ENCODE peak calls at places on chromosomes 11 and 22, in four cellular contexts. One of them, this sample, is unnamed.
A peak's percentile ranks its signal among the peaks of the same experiment; 100 is the strongest.

GRCh38 chr11:67370351-67371076 is 2.9 kb downstream of the CLCF1 start:
- DNase-seq in activated T-cell treated with anti-CD3 and anti-CD28 coated beads for 1 hour: no peak
- DNase-seq in AG10803: no peak
- DNase-seq in stimulated activated CD4-positive, alpha-beta T cell treated with anti-CD3 and anti-CD28 coated beads, Interleukin-1b, Interleukin-23, amount 100 ng/mL, for 1 hour: no peak
- DNase-seq in this sample: no peak

GRCh38 chr11:68043349-68044144 is 4.7 kb downstream of the TCIRG1 start:
- DNase-seq in stimulated activated CD4-positive, alpha-beta T cell treated with anti-CD3 and anti-CD28 coated beads, Interleukin-1b, Interleukin-23, amount 100 ng/mL, for 1 hour: no peak
- DNase-seq in activated T-cell treated with anti-CD3 and anti-CD28 coated beads for 1 hour: no peak
- DNase-seq in AG10803: peak; percentile 40
- DNase-seq in this sample: peak; percentile 87

GRCh38 chr22:24516301-24516737 is 21.2 kb downstream of the UPB1 start:
- DNase-seq in stimulated activated CD4-positive, alpha-beta T cell treated with anti-CD3 and anti-CD28 coated beads, Interleukin-1b, Interleukin-23, amount 100 ng/mL, for 1 hour: no peak
- DNase-seq in AG10803: peak; percentile 93
- DNase-seq in activated T-cell treated with anti-CD3 and anti-CD28 coated beads for 1 hour: no peak
- DNase-seq in this sample: peak; percentile 90

GRCh38 chr11:1755344-1756023 is 5.1 kb upstream of the IFITM10 start:
- DNase-seq in activated T-cell treated with anti-CD3 and anti-CD28 coated beads for 1 hour: no peak
- DNase-seq in stimulated activated CD4-positive, alpha-beta T cell treated with anti-CD3 and anti-CD28 coated beads, Interleukin-1b, Interleukin-23, amount 100 ng/mL, for 1 hour: no peak
- DNase-seq in AG10803: no peak
- DNase-seq in this sample: no peak

GRCh38 chr11:47003180-47003877 is 66.8 kb downstream of the CSTPP1 start:
- DNase-seq in AG10803: peak; percentile 24
- DNase-seq in stimulated activated CD4-positive, alpha-beta T cell treated with anti-CD3 and anti-CD28 coated beads, Interleukin-1b, Interleukin-23, amount 100 ng/mL, for 1 hour: no peak
- DNase-seq in activated T-cell treated with anti-CD3 and anti-CD28 coated beads for 1 hour: no peak
- DNase-seq in this sample: no peak

GRCh38 chr22:50201191-50202129 is 649 bp downstream of the SELENOO start:
- DNase-seq in stimulated activated CD4-positive, alpha-beta T cell treated with anti-CD3 and anti-CD28 coated beads, Interleukin-1b, Interleukin-23, amount 100 ng/mL, for 1 hour: no peak
- DNase-seq in AG10803: peak; percentile 17
- DNase-seq in activated T-cell treated with anti-CD3 and anti-CD28 coated beads for 1 hour: no peak
- DNase-seq in this sample: peak; percentile 67

GRCh38 chr11:72758304-72758689 is 6.1 kb upstream of the ARAP1 start:
- DNase-seq in AG10803: no peak
- DNase-seq in activated T-cell treated with anti-CD3 and anti-CD28 coated beads for 1 hour: no peak
- DNase-seq in stimulated activated CD4-positive, alpha-beta T cell treated with anti-CD3 and anti-CD28 coated beads, Interleukin-1b, Interleukin-23, amount 100 ng/mL, for 1 hour: no peak
- DNase-seq in this sample: no peak

GRCh38 chr11:96122601-96123044 is 198.7 kb upstream of the MTMR2 start:
- DNase-seq in stimulated activated CD4-positive, alpha-beta T cell treated with anti-CD3 and anti-CD28 coated beads, Interleukin-1b, Interleukin-23, amount 100 ng/mL, for 1 hour: no peak
- DNase-seq in activated T-cell treated with anti-CD3 and anti-CD28 coated beads for 1 hour: no peak
- DNase-seq in AG10803: no peak
- DNase-seq in this sample: no peak

GRCh38 chr22:36977401-36977861 is 41.8 kb downstream of the TST start:
- DNase-seq in activated T-cell treated with anti-CD3 and anti-CD28 coated beads for 1 hour: peak; percentile 82
- DNase-seq in AG10803: peak; percentile 25
- DNase-seq in stimulated activated CD4-positive, alpha-beta T cell treated with anti-CD3 and anti-CD28 coated beads, Interleukin-1b, Interleukin-23, amount 100 ng/mL, for 1 hour: peak; percentile 48
- DNase-seq in this sample: no peak

GRCh38 chr11:123055132-123055924 is 6.6 kb downstream of the HSPA8 start:
- DNase-seq in AG10803: no peak
- DNase-seq in stimulated activated CD4-positive, alpha-beta T cell treated with anti-CD3 and anti-CD28 coated beads, Interleukin-1b, Interleukin-23, amount 100 ng/mL, for 1 hour: no peak
- DNase-seq in activated T-cell treated with anti-CD3 and anti-CD28 coated beads for 1 hour: no peak
- DNase-seq in this sample: no peak

GRCh38 chr11:108754901-108755625 is 90.2 kb downstream of the DDX10 start:
- DNase-seq in stimulated activated CD4-positive, alpha-beta T cell treated with anti-CD3 and anti-CD28 coated beads, Interleukin-1b, Interleukin-23, amount 100 ng/mL, for 1 hour: no peak
- DNase-seq in AG10803: peak; percentile 52
- DNase-seq in activated T-cell treated with anti-CD3 and anti-CD28 coated beads for 1 hour: no peak
- DNase-seq in this sample: no peak

GRCh38 chr22:39136317-39136716 is 16.2 kb downstream of the CBX7 start:
- DNase-seq in activated T-cell treated with anti-CD3 and anti-CD28 coated beads for 1 hour: no peak
- DNase-seq in AG10803: no peak
- DNase-seq in stimulated activated CD4-positive, alpha-beta T cell treated with anti-CD3 and anti-CD28 coated beads, Interleukin-1b, Interleukin-23, amount 100 ng/mL, for 1 hour: no peak
- DNase-seq in this sample: no peak

GRCh38 chr11:133982901-133983300 is 26.1 kb upstream of the IGSF9B start:
- DNase-seq in AG10803: no peak
- DNase-seq in stimulated activated CD4-positive, alpha-beta T cell treated with anti-CD3 and anti-CD28 coated beads, Interleukin-1b, Interleukin-23, amount 100 ng/mL, for 1 hour: no peak
- DNase-seq in activated T-cell treated with anti-CD3 and anti-CD28 coated beads for 1 hour: no peak
- DNase-seq in this sample: no peak

GRCh38 chr11:44268807-44269080 is 41.2 kb downstream of the ALX4 start:
- DNase-seq in stimulated activated CD4-positive, alpha-beta T cell treated with anti-CD3 and anti-CD28 coated beads, Interleukin-1b, Interleukin-23, amount 100 ng/mL, for 1 hour: no peak
- DNase-seq in activated T-cell treated with anti-CD3 and anti-CD28 coated beads for 1 hour: no peak
- DNase-seq in AG10803: no peak
- DNase-seq in this sample: no peak

GRCh38 chr11:69392104-69392653 is 89.3 kb upstream of the LINC01488 start:
- DNase-seq in AG10803: no peak
- DNase-seq in activated T-cell treated with anti-CD3 and anti-CD28 coated beads for 1 hour: no peak
- DNase-seq in stimulated activated CD4-positive, alpha-beta T cell treated with anti-CD3 and anti-CD28 coated beads, Interleukin-1b, Interleukin-23, amount 100 ng/mL, for 1 hour: no peak
- DNase-seq in this sample: no peak

GRCh38 chr11:22456993-22457748 is 119.0 kb downstream of the SLC17A6 start:
- DNase-seq in AG10803: no peak
- DNase-seq in stimulated activated CD4-positive, alpha-beta T cell treated with anti-CD3 and anti-CD28 coated beads, Interleukin-1b, Interleukin-23, amount 100 ng/mL, for 1 hour: no peak
- DNase-seq in activated T-cell treated with anti-CD3 and anti-CD28 coated beads for 1 hour: no peak
- DNase-seq in this sample: no peak

GRCh38 chr11:18853086-18853720 is 61.6 kb upstream of the PTPN5 start:
- DNase-seq in activated T-cell treated with anti-CD3 and anti-CD28 coated beads for 1 hour: no peak
- DNase-seq in AG10803: peak; percentile 22
- DNase-seq in stimulated activated CD4-positive, alpha-beta T cell treated with anti-CD3 and anti-CD28 coated beads, Interleukin-1b, Interleukin-23, amount 100 ng/mL, for 1 hour: no peak
- DNase-seq in this sample: no peak

GRCh38 chr11:33182246-33182878 is 21.1 kb upstream of the CSTF3 start:
- DNase-seq in stimulated activated CD4-positive, alpha-beta T cell treated with anti-CD3 and anti-CD28 coated beads, Interleukin-1b, Interleukin-23, amount 100 ng/mL, for 1 hour: no peak
- DNase-seq in AG10803: no peak
- DNase-seq in activated T-cell treated with anti-CD3 and anti-CD28 coated beads for 1 hour: no peak
- DNase-seq in this sample: no peak

GRCh38 chr22:38176170-38176741 is 5.4 kb downstream of the PLA2G6 start:
- DNase-seq in activated T-cell treated with anti-CD3 and anti-CD28 coated beads for 1 hour: no peak
- DNase-seq in stimulated activated CD4-positive, alpha-beta T cell treated with anti-CD3 and anti-CD28 coated beads, Interleukin-1b, Interleukin-23, amount 100 ng/mL, for 1 hour: no peak
- DNase-seq in AG10803: peak; percentile 95
- DNase-seq in this sample: peak; percentile 43

GRCh38 chr22:49986325-49986724 is 25.8 kb downstream of the PIM3 start:
- DNase-seq in AG10803: no peak
- DNase-seq in activated T-cell treated with anti-CD3 and anti-CD28 coated beads for 1 hour: no peak
- DNase-seq in stimulated activated CD4-positive, alpha-beta T cell treated with anti-CD3 and anti-CD28 coated beads, Interleukin-1b, Interleukin-23, amount 100 ng/mL, for 1 hour: no peak
- DNase-seq in this sample: no peak

GRCh38 chr11:3753110-3753509 is 44.2 kb downstream of the NUP98 start:
- DNase-seq in activated T-cell treated with anti-CD3 and anti-CD28 coated beads for 1 hour: no peak
- DNase-seq in stimulated activated CD4-positive, alpha-beta T cell treated with anti-CD3 and anti-CD28 coated beads, Interleukin-1b, Interleukin-23, amount 100 ng/mL, for 1 hour: no peak
- DNase-seq in AG10803: no peak
- DNase-seq in this sample: no peak

GRCh38 chr11:27705873-27706820 is 5.9 kb upstream of the BDNF start:
- DNase-seq in stimulated activated CD4-positive, alpha-beta T cell treated with anti-CD3 and anti-CD28 coated beads, Interleukin-1b, Interleukin-23, amount 100 ng/mL, for 1 hour: no peak
- DNase-seq in activated T-cell treated with anti-CD3 and anti-CD28 coated beads for 1 hour: no peak
- DNase-seq in AG10803: peak; percentile 68
- DNase-seq in this sample: no peak

GRCh38 chr11:71936825-71937224 is 8.0 kb downstream of the RNF121 start:
- DNase-seq in stimulated activated CD4-positive, alpha-beta T cell treated with anti-CD3 and anti-CD28 coated beads, Interleukin-1b, Interleukin-23, amount 100 ng/mL, for 1 hour: no peak
- DNase-seq in activated T-cell treated with anti-CD3 and anti-CD28 coated beads for 1 hour: no peak
- DNase-seq in AG10803: peak; percentile 22
- DNase-seq in this sample: no peak

GRCh38 chr22:30665786-30666185 is 1.9 kb downstream of the DUSP18 start:
- DNase-seq in activated T-cell treated with anti-CD3 and anti-CD28 coated beads for 1 hour: no peak
- DNase-seq in AG10803: no peak
- DNase-seq in stimulated activated CD4-positive, alpha-beta T cell treated with anti-CD3 and anti-CD28 coated beads, Interleukin-1b, Interleukin-23, amount 100 ng/mL, for 1 hour: no peak
- DNase-seq in this sample: no peak

GRCh38 chr22:46408568-46409506 is 73.3 kb downstream of the TRMU start:
- DNase-seq in stimulated activated CD4-positive, alpha-beta T cell treated with anti-CD3 and anti-CD28 coated beads, Interleukin-1b, Interleukin-23, amount 100 ng/mL, for 1 hour: no peak
- DNase-seq in AG10803: no peak
- DNase-seq in activated T-cell treated with anti-CD3 and anti-CD28 coated beads for 1 hour: no peak
- DNase-seq in this sample: no peak

GRCh38 chr11:56333156-56333555 is 12.7 kb upstream of the OR8K1 start:
- DNase-seq in activated T-cell treated with anti-CD3 and anti-CD28 coated beads for 1 hour: no peak
- DNase-seq in AG10803: no peak
- DNase-seq in stimulated activated CD4-positive, alpha-beta T cell treated with anti-CD3 and anti-CD28 coated beads, Interleukin-1b, Interleukin-23, amount 100 ng/mL, for 1 hour: no peak
- DNase-seq in this sample: no peak

GRCh38 chr22:41022470-41023298 is 69.7 kb upstream of the EP300 start:
- DNase-seq in AG10803: peak; percentile 85
- DNase-seq in stimulated activated CD4-positive, alpha-beta T cell treated with anti-CD3 and anti-CD28 coated beads, Interleukin-1b, Interleukin-23, amount 100 ng/mL, for 1 hour: peak; percentile 47
- DNase-seq in activated T-cell treated with anti-CD3 and anti-CD28 coated beads for 1 hour: peak; percentile 69
- DNase-seq in this sample: peak; percentile 92

GRCh38 chr11:47156951-47157350 is 19.7 kb downstream of the ARFGAP2 start:
- DNase-seq in AG10803: no peak
- DNase-seq in stimulated activated CD4-positive, alpha-beta T cell treated with anti-CD3 and anti-CD28 coated beads, Interleukin-1b, Interleukin-23, amount 100 ng/mL, for 1 hour: no peak
- DNase-seq in activated T-cell treated with anti-CD3 and anti-CD28 coated beads for 1 hour: no peak
- DNase-seq in this sample: no peak

GRCh38 chr11:2582436-2582931 is 117.3 kb downstream of the KCNQ1OT1 start:
- DNase-seq in AG10803: no peak
- DNase-seq in activated T-cell treated with anti-CD3 and anti-CD28 coated beads for 1 hour: no peak
- DNase-seq in stimulated activated CD4-positive, alpha-beta T cell treated with anti-CD3 and anti-CD28 coated beads, Interleukin-1b, Interleukin-23, amount 100 ng/mL, for 1 hour: no peak
- DNase-seq in this sample: no peak

GRCh38 chr11:2777396-2777795 is 77.6 kb upstream of the KCNQ1OT1 start:
- DNase-seq in AG10803: peak; percentile 32
- DNase-seq in stimulated activated CD4-positive, alpha-beta T cell treated with anti-CD3 and anti-CD28 coated beads, Interleukin-1b, Interleukin-23, amount 100 ng/mL, for 1 hour: no peak
- DNase-seq in activated T-cell treated with anti-CD3 and anti-CD28 coated beads for 1 hour: no peak
- DNase-seq in this sample: peak; percentile 41

GRCh38 chr11:83033972-83034672 is 37.6 kb downstream of the RAB30 start:
- DNase-seq in stimulated activated CD4-positive, alpha-beta T cell treated with anti-CD3 and anti-CD28 coated beads, Interleukin-1b, Interleukin-23, amount 100 ng/mL, for 1 hour: no peak
- DNase-seq in activated T-cell treated with anti-CD3 and anti-CD28 coated beads for 1 hour: no peak
- DNase-seq in AG10803: peak; percentile 97
- DNase-seq in this sample: peak; percentile 81

GRCh38 chr11:9755561-9755960 is 91.7 kb downstream of the SWAP70 start:
- DNase-seq in AG10803: peak; percentile 91
- DNase-seq in stimulated activated CD4-positive, alpha-beta T cell treated with anti-CD3 and anti-CD28 coated beads, Interleukin-1b, Interleukin-23, amount 100 ng/mL, for 1 hour: no peak
- DNase-seq in activated T-cell treated with anti-CD3 and anti-CD28 coated beads for 1 hour: no peak
- DNase-seq in this sample: peak; percentile 61

GRCh38 chr11:10605941-10606381 is 37.5 kb upstream of the LYVE1 start:
- DNase-seq in activated T-cell treated with anti-CD3 and anti-CD28 coated beads for 1 hour: no peak
- DNase-seq in stimulated activated CD4-positive, alpha-beta T cell treated with anti-CD3 and anti-CD28 coated beads, Interleukin-1b, Interleukin-23, amount 100 ng/mL, for 1 hour: no peak
- DNase-seq in AG10803: peak; percentile 79
- DNase-seq in this sample: peak; percentile 81

GRCh38 chr22:45692549-45692948 is 20.9 kb downstream of the ATXN10 start:
- DNase-seq in activated T-cell treated with anti-CD3 and anti-CD28 coated beads for 1 hour: no peak
- DNase-seq in AG10803: peak; percentile 59
- DNase-seq in stimulated activated CD4-positive, alpha-beta T cell treated with anti-CD3 and anti-CD28 coated beads, Interleukin-1b, Interleukin-23, amount 100 ng/mL, for 1 hour: no peak
- DNase-seq in this sample: peak; percentile 43

GRCh38 chr11:25925359-25925758 is 406.6 kb upstream of the ANO3 start:
- DNase-seq in AG10803: no peak
- DNase-seq in activated T-cell treated with anti-CD3 and anti-CD28 coated beads for 1 hour: no peak
- DNase-seq in stimulated activated CD4-positive, alpha-beta T cell treated with anti-CD3 and anti-CD28 coated beads, Interleukin-1b, Interleukin-23, amount 100 ng/mL, for 1 hour: no peak
- DNase-seq in this sample: no peak

GRCh38 chr22:24284747-24285203 is 14.1 kb downstream of the SPECC1L start:
- DNase-seq in activated T-cell treated with anti-CD3 and anti-CD28 coated beads for 1 hour: no peak
- DNase-seq in AG10803: no peak
- DNase-seq in stimulated activated CD4-positive, alpha-beta T cell treated with anti-CD3 and anti-CD28 coated beads, Interleukin-1b, Interleukin-23, amount 100 ng/mL, for 1 hour: no peak
- DNase-seq in this sample: peak; percentile 36

GRCh38 chr11:128047026-128047425 is 540.3 kb downstream of the ETS1 start:
- DNase-seq in activated T-cell treated with anti-CD3 and anti-CD28 coated beads for 1 hour: no peak
- DNase-seq in stimulated activated CD4-positive, alpha-beta T cell treated with anti-CD3 and anti-CD28 coated beads, Interleukin-1b, Interleukin-23, amount 100 ng/mL, for 1 hour: no peak
- DNase-seq in AG10803: no peak
- DNase-seq in this sample: no peak